ENCODE peak calls at places on chromosomes 1 and 21, in five cellular contexts. O is fibroblast of the conjunctiva; R is Kasumi-1; Q is GM10248; C is stimulated activated CD4-positive, alpha-beta T cell treated with anti-CD3 and anti-CD28 coated beads, Interleukin-1b, Interleukin-23, amount 100 ng/mL, for 24 hours. H is an unnamed sample.

GRCh38 chr21:41166947-41167346 is 1.0 kb upstream of the BACE2 start:
- DNase-seq in O (no peak), R (no peak), Q (no peak), C (no peak), H (no peak)

GRCh38 chr1:32066489-32066873 is 6.3 kb upstream of the TMEM39B start:
- DNase-seq in O (peak; percentile 35), R (peak; percentile 99), Q (no peak), C (no peak), H (no peak)

GRCh38 chr21:16309250-16309971 is 579.6 kb downstream of the USP25 start:
- DNase-seq in O (peak; percentile 22), R (no peak), Q (no peak), C (no peak), H (no peak)

GRCh38 chr1:247077768-247078314 is 770 bp downstream of the ZNF670 start:
- DNase-seq in O (no peak), R (no peak), Q (no peak), C (no peak), H (no peak)

GRCh38 chr1:201481004-201481380 is 12.0 kb upstream of the PHLDA3 start:
- DNase-seq in O (no peak), R (no peak), Q (no peak), C (no peak), H (peak; percentile 62)

GRCh38 chr1:151346082-151346768 is 827 bp downstream of the RFX5 start:
- DNase-seq in O (no peak), R (no peak), Q (no peak), C (no peak), H (no peak)

GRCh38 chr1:180150982-180151381 is 3.7 kb upstream of the QSOX1 start:
- DNase-seq in O (no peak), R (peak; percentile 76), Q (no peak), C (no peak), H (no peak)

GRCh38 chr21:43938751-43939442 is 73.2 kb upstream of the TRAPPC10 start:
- DNase-seq in O (peak; percentile 26), R (peak; percentile 87), Q (peak; percentile 94), C (peak; percentile 77), H (peak; percentile 90)

GRCh38 chr1:208190784-208191183 is 53.4 kb downstream of the PLXNA2 start:
- DNase-seq in O (no peak), R (no peak), Q (no peak), C (no peak), H (no peak)

GRCh38 chr1:92709738-92710137 is 75.2 kb downstream of the EVI5 start:
- DNase-seq in O (peak; percentile 2), R (no peak), Q (no peak), C (no peak), H (peak; percentile 12)

GRCh38 chr21:38249256-38249655 is 7.5 kb upstream of the KCNJ15 start:
- DNase-seq in O (no peak), R (no peak), Q (no peak), C (no peak), H (no peak)

GRCh38 chr1:50183734-50184133 is 75.0 kb downstream of the ELAVL4 start:
- DNase-seq in O (no peak), R (no peak), Q (no peak), C (no peak), H (no peak)

GRCh38 chr21:41907496-41908258 is 28.5 kb upstream of the PRDM15 start:
- DNase-seq in O (no peak), R (no peak), Q (no peak), C (no peak), H (no peak)

GRCh38 chr1:240967070-240967724 is 355.2 kb upstream of the GREM2 start:
- DNase-seq in O (no peak), R (no peak), Q (no peak), C (no peak), H (no peak)

GRCh38 chr1:199272690-199273089 is 633.9 kb downstream of the PTPRC start:
- DNase-seq in O (peak; percentile 72), R (no peak), Q (peak; percentile 20), C (no peak), H (no peak)

GRCh38 chr1:22122273-22123070 is 20.4 kb downstream of the WNT4 start:
- DNase-seq in O (no peak), R (no peak), Q (no peak), C (no peak), H (no peak)

GRCh38 chr1:183272390-183272801 is 86.3 kb downstream of the LAMC2 start:
- DNase-seq in O (peak; percentile 21), R (no peak), Q (no peak), C (no peak), H (no peak)

GRCh38 chr1:67214420-67215174 is 48.3 kb downstream of the IL23R start:
- DNase-seq in O (no peak), R (peak; percentile 17), Q (peak; percentile 22), C (peak; percentile 35), H (no peak)

GRCh38 chr1:152182431-152182830 is 23.4 kb upstream of the RPTN start:
- DNase-seq in O (no peak), R (peak; percentile 11), Q (no peak), C (no peak), H (no peak)

GRCh38 chr1:6596351-6596750 is 6.3 kb downstream of the KLHL21 start:
- DNase-seq in O (no peak), R (no peak), Q (no peak), C (no peak), H (no peak)

GRCh38 chr1:69671363-69672010 is 103.8 kb downstream of the LRRC7 start:
- DNase-seq in O (no peak), R (no peak), Q (no peak), C (no peak), H (no peak)

GRCh38 chr1:110151175-110151715 is 951 bp downstream of the SLC6A17 start:
- DNase-seq in O (no peak), R (no peak), Q (no peak), C (no peak), H (no peak)

GRCh38 chr1:18452550-18452949 is 28.2 kb upstream of the KLHDC7A start:
- DNase-seq in O (no peak), R (no peak), Q (no peak), C (no peak), H (no peak)

GRCh38 chr1:161772397-161772796 is 6.3 kb downstream of the ATF6 start:
- DNase-seq in O (no peak), R (peak; percentile 82), Q (no peak), C (no peak), H (no peak)

GRCh38 chr1:209662879-209663327 is 10.7 kb upstream of the LAMB3 start:
- DNase-seq in O (no peak), R (no peak), Q (no peak), C (no peak), H (no peak)

GRCh38 chr1:91609571-91609970 is 108.9 kb downstream of the CDC7 start:
- DNase-seq in O (no peak), R (no peak), Q (no peak), C (no peak), H (no peak)

GRCh38 chr1:212554401-212554800 is 54.2 kb upstream of the ATF3 start:
- DNase-seq in O (no peak), R (no peak), Q (no peak), C (no peak), H (no peak)

H was measured in mucosa of descending colon.